ENCODE peak calls at places on chromosomes 6 and 20, in ten cellular contexts. One of them, this sample, is unnamed.

GRCh38 chr6:64221776-64222175 is 586.2 kb downstream of the PHF3 start:
- DNase-seq in GM04504: no peak
- DNase-seq in T follicular helper cell: no peak
- DNase-seq in activated CD4-positive, alpha-beta T cell treated with anti-CD3 and anti-CD28 coated beads, Interleukin-2, amount 10 ng/mL, durations not matched to agents 7 days and 5 days: no peak
- DNase-seq in activated CD8-positive, alpha-beta T cell treated with anti-CD3 and anti-CD28 coated beads, Interleukin-2, amount 10 ng/mL, durations not matched to agents 7 days and 5 days: no peak
- DNase-seq in AG04450: no peak
- DNase-seq in SW 1271: no peak
- DNase-seq in NCI-H774: no peak
- DNase-seq in PC-3: no peak
- DNase-seq in Ammon's horn: no peak
- DNase-seq in this sample: no peak

GRCh38 chr20:59628171-59628570 is 23.8 kb downstream of the PHACTR3 start:
- DNase-seq in GM04504: no peak
- DNase-seq in T follicular helper cell: no peak
- DNase-seq in activated CD4-positive, alpha-beta T cell treated with anti-CD3 and anti-CD28 coated beads, Interleukin-2, amount 10 ng/mL, durations not matched to agents 7 days and 5 days: no peak
- DNase-seq in activated CD8-positive, alpha-beta T cell treated with anti-CD3 and anti-CD28 coated beads, Interleukin-2, amount 10 ng/mL, durations not matched to agents 7 days and 5 days: no peak
- DNase-seq in AG04450: no peak
- DNase-seq in SW 1271: no peak
- DNase-seq in NCI-H774: no peak
- DNase-seq in PC-3: no peak
- DNase-seq in Ammon's horn: peak
- DNase-seq in this sample: no peak

GRCh38 chr6:15577550-15578171 is 85.2 kb downstream of the DTNBP1 start:
- DNase-seq in GM04504: no peak
- DNase-seq in T follicular helper cell: no peak
- DNase-seq in activated CD4-positive, alpha-beta T cell treated with anti-CD3 and anti-CD28 coated beads, Interleukin-2, amount 10 ng/mL, durations not matched to agents 7 days and 5 days: no peak
- DNase-seq in activated CD8-positive, alpha-beta T cell treated with anti-CD3 and anti-CD28 coated beads, Interleukin-2, amount 10 ng/mL, durations not matched to agents 7 days and 5 days: no peak
- DNase-seq in AG04450: no peak
- DNase-seq in SW 1271: no peak
- DNase-seq in NCI-H774: no peak
- DNase-seq in PC-3: peak
- DNase-seq in Ammon's horn: no peak
- DNase-seq in this sample: no peak

GRCh38 chr6:134740473-134741192 is 209.3 kb downstream of the ALDH8A1 start:
- DNase-seq in GM04504: no peak
- DNase-seq in T follicular helper cell: no peak
- DNase-seq in activated CD4-positive, alpha-beta T cell treated with anti-CD3 and anti-CD28 coated beads, Interleukin-2, amount 10 ng/mL, durations not matched to agents 7 days and 5 days: no peak
- DNase-seq in activated CD8-positive, alpha-beta T cell treated with anti-CD3 and anti-CD28 coated beads, Interleukin-2, amount 10 ng/mL, durations not matched to agents 7 days and 5 days: no peak
- DNase-seq in AG04450: no peak
- DNase-seq in SW 1271: no peak
- DNase-seq in NCI-H774: no peak
- DNase-seq in PC-3: no peak
- DNase-seq in Ammon's horn: peak
- DNase-seq in this sample: no peak

GRCh38 chr6:33428219-33428890 is 8.5 kb downstream of the SYNGAP1 start:
- DNase-seq in GM04504: no peak
- DNase-seq in T follicular helper cell: no peak
- DNase-seq in activated CD4-positive, alpha-beta T cell treated with anti-CD3 and anti-CD28 coated beads, Interleukin-2, amount 10 ng/mL, durations not matched to agents 7 days and 5 days: peak
- DNase-seq in activated CD8-positive, alpha-beta T cell treated with anti-CD3 and anti-CD28 coated beads, Interleukin-2, amount 10 ng/mL, durations not matched to agents 7 days and 5 days: peak
- DNase-seq in AG04450: no peak
- DNase-seq in SW 1271: peak
- DNase-seq in NCI-H774: no peak
- DNase-seq in PC-3: peak
- DNase-seq in Ammon's horn: no peak
- DNase-seq in this sample: no peak

GRCh38 chr6:111462770-111463391 is 20.1 kb downstream of the REV3L start:
- DNase-seq in GM04504: no peak
- DNase-seq in T follicular helper cell: no peak
- DNase-seq in activated CD4-positive, alpha-beta T cell treated with anti-CD3 and anti-CD28 coated beads, Interleukin-2, amount 10 ng/mL, durations not matched to agents 7 days and 5 days: no peak
- DNase-seq in activated CD8-positive, alpha-beta T cell treated with anti-CD3 and anti-CD28 coated beads, Interleukin-2, amount 10 ng/mL, durations not matched to agents 7 days and 5 days: no peak
- DNase-seq in AG04450: no peak
- DNase-seq in SW 1271: peak
- DNase-seq in NCI-H774: no peak
- DNase-seq in PC-3: peak
- DNase-seq in Ammon's horn: no peak
- DNase-seq in this sample: no peak

GRCh38 chr20:22795897-22796296 is 211.5 kb upstream of the FOXA2 start:
- DNase-seq in GM04504: peak
- DNase-seq in T follicular helper cell: no peak
- DNase-seq in activated CD4-positive, alpha-beta T cell treated with anti-CD3 and anti-CD28 coated beads, Interleukin-2, amount 10 ng/mL, durations not matched to agents 7 days and 5 days: no peak
- DNase-seq in activated CD8-positive, alpha-beta T cell treated with anti-CD3 and anti-CD28 coated beads, Interleukin-2, amount 10 ng/mL, durations not matched to agents 7 days and 5 days: no peak
- DNase-seq in AG04450: peak
- DNase-seq in SW 1271: peak
- DNase-seq in NCI-H774: no peak
- DNase-seq in PC-3: peak
- DNase-seq in Ammon's horn: no peak
- DNase-seq in this sample: no peak

GRCh38 chr20:62150236-62150575 is 6.6 kb downstream of the SS18L1 start:
- DNase-seq in GM04504: no peak
- DNase-seq in T follicular helper cell: no peak
- DNase-seq in activated CD4-positive, alpha-beta T cell treated with anti-CD3 and anti-CD28 coated beads, Interleukin-2, amount 10 ng/mL, durations not matched to agents 7 days and 5 days: no peak
- DNase-seq in activated CD8-positive, alpha-beta T cell treated with anti-CD3 and anti-CD28 coated beads, Interleukin-2, amount 10 ng/mL, durations not matched to agents 7 days and 5 days: no peak
- DNase-seq in AG04450: no peak
- DNase-seq in SW 1271: no peak
- DNase-seq in NCI-H774: no peak
- DNase-seq in PC-3: no peak
- DNase-seq in Ammon's horn: no peak
- DNase-seq in this sample: no peak

GRCh38 chr20:46353506-46354206 is 45.4 kb upstream of the CDH22 start:
- DNase-seq in GM04504: no peak
- DNase-seq in T follicular helper cell: no peak
- DNase-seq in activated CD4-positive, alpha-beta T cell treated with anti-CD3 and anti-CD28 coated beads, Interleukin-2, amount 10 ng/mL, durations not matched to agents 7 days and 5 days: no peak
- DNase-seq in activated CD8-positive, alpha-beta T cell treated with anti-CD3 and anti-CD28 coated beads, Interleukin-2, amount 10 ng/mL, durations not matched to agents 7 days and 5 days: no peak
- DNase-seq in AG04450: no peak
- DNase-seq in SW 1271: no peak
- DNase-seq in NCI-H774: no peak
- DNase-seq in PC-3: no peak
- DNase-seq in Ammon's horn: no peak
- DNase-seq in this sample: no peak

GRCh38 chr6:17450825-17451224 is 57.4 kb downstream of the CAP2 start:
- DNase-seq in GM04504: no peak
- DNase-seq in T follicular helper cell: no peak
- DNase-seq in activated CD4-positive, alpha-beta T cell treated with anti-CD3 and anti-CD28 coated beads, Interleukin-2, amount 10 ng/mL, durations not matched to agents 7 days and 5 days: no peak
- DNase-seq in activated CD8-positive, alpha-beta T cell treated with anti-CD3 and anti-CD28 coated beads, Interleukin-2, amount 10 ng/mL, durations not matched to agents 7 days and 5 days: no peak
- DNase-seq in AG04450: no peak
- DNase-seq in SW 1271: no peak
- DNase-seq in NCI-H774: no peak
- DNase-seq in PC-3: no peak
- DNase-seq in Ammon's horn: no peak
- DNase-seq in this sample: peak

GRCh38 chr20:21609221-21609620 is 95.4 kb upstream of the NKX2-2 start:
- DNase-seq in GM04504: peak
- DNase-seq in T follicular helper cell: no peak
- DNase-seq in activated CD4-positive, alpha-beta T cell treated with anti-CD3 and anti-CD28 coated beads, Interleukin-2, amount 10 ng/mL, durations not matched to agents 7 days and 5 days: no peak
- DNase-seq in activated CD8-positive, alpha-beta T cell treated with anti-CD3 and anti-CD28 coated beads, Interleukin-2, amount 10 ng/mL, durations not matched to agents 7 days and 5 days: no peak
- DNase-seq in AG04450: no peak
- DNase-seq in SW 1271: no peak
- DNase-seq in NCI-H774: no peak
- DNase-seq in PC-3: peak
- DNase-seq in Ammon's horn: peak
- DNase-seq in this sample: no peak

GRCh38 chr6:167137881-167138280 is 15.0 kb downstream of the CCR6 start:
- DNase-seq in GM04504: no peak
- DNase-seq in T follicular helper cell: no peak
- DNase-seq in activated CD4-positive, alpha-beta T cell treated with anti-CD3 and anti-CD28 coated beads, Interleukin-2, amount 10 ng/mL, durations not matched to agents 7 days and 5 days: no peak
- DNase-seq in activated CD8-positive, alpha-beta T cell treated with anti-CD3 and anti-CD28 coated beads, Interleukin-2, amount 10 ng/mL, durations not matched to agents 7 days and 5 days: no peak
- DNase-seq in AG04450: no peak
- DNase-seq in SW 1271: no peak
- DNase-seq in NCI-H774: peak
- DNase-seq in PC-3: no peak
- DNase-seq in Ammon's horn: no peak
- DNase-seq in this sample: no peak

GRCh38 chr6:128242765-128243403 is 277.5 kb downstream of the PTPRK start:
- DNase-seq in GM04504: peak
- DNase-seq in T follicular helper cell: no peak
- DNase-seq in activated CD4-positive, alpha-beta T cell treated with anti-CD3 and anti-CD28 coated beads, Interleukin-2, amount 10 ng/mL, durations not matched to agents 7 days and 5 days: no peak
- DNase-seq in activated CD8-positive, alpha-beta T cell treated with anti-CD3 and anti-CD28 coated beads, Interleukin-2, amount 10 ng/mL, durations not matched to agents 7 days and 5 days: no peak
- DNase-seq in AG04450: peak
- DNase-seq in SW 1271: no peak
- DNase-seq in NCI-H774: no peak
- DNase-seq in PC-3: no peak
- DNase-seq in Ammon's horn: no peak
- DNase-seq in this sample: no peak

GRCh38 chr20:31998246-31998645 is 12.0 kb upstream of the CCM2L start:
- DNase-seq in GM04504: no peak
- DNase-seq in T follicular helper cell: no peak
- DNase-seq in activated CD4-positive, alpha-beta T cell treated with anti-CD3 and anti-CD28 coated beads, Interleukin-2, amount 10 ng/mL, durations not matched to agents 7 days and 5 days: no peak
- DNase-seq in activated CD8-positive, alpha-beta T cell treated with anti-CD3 and anti-CD28 coated beads, Interleukin-2, amount 10 ng/mL, durations not matched to agents 7 days and 5 days: no peak
- DNase-seq in AG04450: no peak
- DNase-seq in SW 1271: no peak
- DNase-seq in NCI-H774: no peak
- DNase-seq in PC-3: no peak
- DNase-seq in Ammon's horn: peak
- DNase-seq in this sample: no peak

GRCh38 chr20:25360631-25361286 is 29.9 kb downstream of the ABHD12 start:
- DNase-seq in GM04504: no peak
- DNase-seq in T follicular helper cell: no peak
- DNase-seq in activated CD4-positive, alpha-beta T cell treated with anti-CD3 and anti-CD28 coated beads, Interleukin-2, amount 10 ng/mL, durations not matched to agents 7 days and 5 days: no peak
- DNase-seq in activated CD8-positive, alpha-beta T cell treated with anti-CD3 and anti-CD28 coated beads, Interleukin-2, amount 10 ng/mL, durations not matched to agents 7 days and 5 days: no peak
- DNase-seq in AG04450: no peak
- DNase-seq in SW 1271: peak
- DNase-seq in NCI-H774: no peak
- DNase-seq in PC-3: no peak
- DNase-seq in Ammon's horn: peak
- DNase-seq in this sample: no peak

GRCh38 chr6:31920803-31921202 is 6.7 kb upstream of the C2 start:
- DNase-seq in GM04504: no peak
- DNase-seq in T follicular helper cell: no peak
- DNase-seq in activated CD4-positive, alpha-beta T cell treated with anti-CD3 and anti-CD28 coated beads, Interleukin-2, amount 10 ng/mL, durations not matched to agents 7 days and 5 days: no peak
- DNase-seq in activated CD8-positive, alpha-beta T cell treated with anti-CD3 and anti-CD28 coated beads, Interleukin-2, amount 10 ng/mL, durations not matched to agents 7 days and 5 days: no peak
- DNase-seq in AG04450: no peak
- DNase-seq in SW 1271: no peak
- DNase-seq in NCI-H774: no peak
- DNase-seq in PC-3: no peak
- DNase-seq in Ammon's horn: no peak
- DNase-seq in this sample: no peak

GRCh38 chr6:42454428-42454791 is 2.7 kb upstream of the TRERF1 start:
- DNase-seq in GM04504: no peak
- DNase-seq in T follicular helper cell: no peak
- DNase-seq in activated CD4-positive, alpha-beta T cell treated with anti-CD3 and anti-CD28 coated beads, Interleukin-2, amount 10 ng/mL, durations not matched to agents 7 days and 5 days: no peak
- DNase-seq in activated CD8-positive, alpha-beta T cell treated with anti-CD3 and anti-CD28 coated beads, Interleukin-2, amount 10 ng/mL, durations not matched to agents 7 days and 5 days: no peak
- DNase-seq in AG04450: no peak
- DNase-seq in SW 1271: no peak
- DNase-seq in NCI-H774: no peak
- DNase-seq in PC-3: no peak
- DNase-seq in Ammon's horn: no peak
- DNase-seq in this sample: no peak

GRCh38 chr20:36836591-36837329 is 39.2 kb upstream of the TLDC2 start:
- DNase-seq in GM04504: no peak
- DNase-seq in T follicular helper cell: no peak
- DNase-seq in activated CD4-positive, alpha-beta T cell treated with anti-CD3 and anti-CD28 coated beads, Interleukin-2, amount 10 ng/mL, durations not matched to agents 7 days and 5 days: peak
- DNase-seq in activated CD8-positive, alpha-beta T cell treated with anti-CD3 and anti-CD28 coated beads, Interleukin-2, amount 10 ng/mL, durations not matched to agents 7 days and 5 days: peak
- DNase-seq in AG04450: no peak
- DNase-seq in SW 1271: peak
- DNase-seq in NCI-H774: no peak
- DNase-seq in PC-3: peak
- DNase-seq in Ammon's horn: peak
- DNase-seq in this sample: no peak

GRCh38 chr20:40695214-40695613 is 6.2 kb upstream of the MAFB start:
- DNase-seq in GM04504: no peak
- DNase-seq in T follicular helper cell: no peak
- DNase-seq in activated CD4-positive, alpha-beta T cell treated with anti-CD3 and anti-CD28 coated beads, Interleukin-2, amount 10 ng/mL, durations not matched to agents 7 days and 5 days: no peak
- DNase-seq in activated CD8-positive, alpha-beta T cell treated with anti-CD3 and anti-CD28 coated beads, Interleukin-2, amount 10 ng/mL, durations not matched to agents 7 days and 5 days: no peak
- DNase-seq in AG04450: no peak
- DNase-seq in SW 1271: no peak
- DNase-seq in NCI-H774: no peak
- DNase-seq in PC-3: no peak
- DNase-seq in Ammon's horn: no peak
- DNase-seq in this sample: no peak

GRCh38 chr20:4091332-4092135 is 76.2 kb upstream of the RNF24 start:
- DNase-seq in GM04504: peak
- DNase-seq in T follicular helper cell: no peak
- DNase-seq in activated CD4-positive, alpha-beta T cell treated with anti-CD3 and anti-CD28 coated beads, Interleukin-2, amount 10 ng/mL, durations not matched to agents 7 days and 5 days: peak
- DNase-seq in activated CD8-positive, alpha-beta T cell treated with anti-CD3 and anti-CD28 coated beads, Interleukin-2, amount 10 ng/mL, durations not matched to agents 7 days and 5 days: peak
- DNase-seq in AG04450: peak
- DNase-seq in SW 1271: peak
- DNase-seq in NCI-H774: no peak
- DNase-seq in PC-3: peak
- DNase-seq in Ammon's horn: no peak
- DNase-seq in this sample: peak

GRCh38 chr20:31712112-31712553 is 10.5 kb downstream of the BCL2L1 start:
- DNase-seq in GM04504: no peak
- DNase-seq in T follicular helper cell: no peak
- DNase-seq in activated CD4-positive, alpha-beta T cell treated with anti-CD3 and anti-CD28 coated beads, Interleukin-2, amount 10 ng/mL, durations not matched to agents 7 days and 5 days: no peak
- DNase-seq in activated CD8-positive, alpha-beta T cell treated with anti-CD3 and anti-CD28 coated beads, Interleukin-2, amount 10 ng/mL, durations not matched to agents 7 days and 5 days: no peak
- DNase-seq in AG04450: no peak
- DNase-seq in SW 1271: no peak
- DNase-seq in NCI-H774: peak
- DNase-seq in PC-3: peak
- DNase-seq in Ammon's horn: peak
- DNase-seq in this sample: peak

GRCh38 chr20:11045412-11046175 is 371.8 kb upstream of the JAG1 start:
- DNase-seq in GM04504: no peak
- DNase-seq in T follicular helper cell: no peak
- DNase-seq in activated CD4-positive, alpha-beta T cell treated with anti-CD3 and anti-CD28 coated beads, Interleukin-2, amount 10 ng/mL, durations not matched to agents 7 days and 5 days: no peak
- DNase-seq in activated CD8-positive, alpha-beta T cell treated with anti-CD3 and anti-CD28 coated beads, Interleukin-2, amount 10 ng/mL, durations not matched to agents 7 days and 5 days: no peak
- DNase-seq in AG04450: no peak
- DNase-seq in SW 1271: no peak
- DNase-seq in NCI-H774: no peak
- DNase-seq in PC-3: no peak
- DNase-seq in Ammon's horn: no peak
- DNase-seq in this sample: no peak

GRCh38 chr6:88623531-88623930 is 339.9 kb downstream of the RNGTT start:
- DNase-seq in GM04504: no peak
- DNase-seq in T follicular helper cell: no peak
- DNase-seq in activated CD4-positive, alpha-beta T cell treated with anti-CD3 and anti-CD28 coated beads, Interleukin-2, amount 10 ng/mL, durations not matched to agents 7 days and 5 days: no peak
- DNase-seq in activated CD8-positive, alpha-beta T cell treated with anti-CD3 and anti-CD28 coated beads, Interleukin-2, amount 10 ng/mL, durations not matched to agents 7 days and 5 days: no peak
- DNase-seq in AG04450: no peak
- DNase-seq in SW 1271: no peak
- DNase-seq in NCI-H774: no peak
- DNase-seq in PC-3: no peak
- DNase-seq in Ammon's horn: no peak
- DNase-seq in this sample: no peak

GRCh38 chr20:44695295-44696230 is 19.6 kb upstream of the CCN5 start:
- DNase-seq in GM04504: no peak
- DNase-seq in T follicular helper cell: no peak
- DNase-seq in activated CD4-positive, alpha-beta T cell treated with anti-CD3 and anti-CD28 coated beads, Interleukin-2, amount 10 ng/mL, durations not matched to agents 7 days and 5 days: no peak
- DNase-seq in activated CD8-positive, alpha-beta T cell treated with anti-CD3 and anti-CD28 coated beads, Interleukin-2, amount 10 ng/mL, durations not matched to agents 7 days and 5 days: no peak
- DNase-seq in AG04450: peak
- DNase-seq in SW 1271: peak
- DNase-seq in NCI-H774: no peak
- DNase-seq in PC-3: no peak
- DNase-seq in Ammon's horn: no peak
- DNase-seq in this sample: no peak

GRCh38 chr20:59004493-59004762 is 2.6 kb downstream of the CTSZ start:
- DNase-seq in GM04504: no peak
- DNase-seq in T follicular helper cell: peak
- DNase-seq in activated CD4-positive, alpha-beta T cell treated with anti-CD3 and anti-CD28 coated beads, Interleukin-2, amount 10 ng/mL, durations not matched to agents 7 days and 5 days: peak
- DNase-seq in activated CD8-positive, alpha-beta T cell treated with anti-CD3 and anti-CD28 coated beads, Interleukin-2, amount 10 ng/mL, durations not matched to agents 7 days and 5 days: no peak
- DNase-seq in AG04450: no peak
- DNase-seq in SW 1271: no peak
- DNase-seq in NCI-H774: no peak
- DNase-seq in PC-3: no peak
- DNase-seq in Ammon's horn: peak
- DNase-seq in this sample: no peak

GRCh38 chr6:151041686-151042085 is 176.2 kb downstream of the MTHFD1L start:
- DNase-seq in GM04504: no peak
- DNase-seq in T follicular helper cell: no peak
- DNase-seq in activated CD4-positive, alpha-beta T cell treated with anti-CD3 and anti-CD28 coated beads, Interleukin-2, amount 10 ng/mL, durations not matched to agents 7 days and 5 days: no peak
- DNase-seq in activated CD8-positive, alpha-beta T cell treated with anti-CD3 and anti-CD28 coated beads, Interleukin-2, amount 10 ng/mL, durations not matched to agents 7 days and 5 days: no peak
- DNase-seq in AG04450: no peak
- DNase-seq in SW 1271: no peak
- DNase-seq in NCI-H774: no peak
- DNase-seq in PC-3: no peak
- DNase-seq in Ammon's horn: no peak
- DNase-seq in this sample: no peak